ENCODE peak calls at places on chromosomes 11 and 22, in ten cellular contexts. J, W, U, D, P, K, X, L, G and A are unnamed samples.

GRCh38 chr11:122259149-122259821 is 143.3 kb upstream of the BLID start:
- DNase-seq in J (no peak), W (no peak), U (no peak), D (no peak), P (no peak), K (no peak), X (no peak), L (no peak), G (no peak), A (no peak)

GRCh38 chr11:130124096-130124495 is 35.5 kb upstream of the ST14 start:
- DNase-seq in J (peak; percentile 70), W (peak; percentile 90), U (peak; percentile 87), D (peak; percentile 89), P (peak; percentile 44), K (peak; percentile 84), X (peak; percentile 95), L (peak; percentile 65), G (no peak), A (peak; percentile 80)

GRCh38 chr11:20584093-20584774 is 15.2 kb upstream of the SLC6A5 start:
- DNase-seq in J (peak; percentile 8), W (no peak), U (no peak), D (peak; percentile 68), P (no peak), K (no peak), X (peak; percentile 3), L (peak; percentile 76), G (no peak), A (peak; percentile 7)

GRCh38 chr11:12244156-12244555 is 133.2 kb upstream of the PARVA start:
- DNase-seq in J (no peak), W (no peak), U (no peak), D (no peak), P (no peak), K (no peak), X (no peak), L (no peak), G (no peak), A (no peak)

GRCh38 chr22:37931893-37932389 is 21.5 kb downstream of the C22orf23 start:
- DNase-seq in J (no peak), W (peak; percentile 72), U (no peak), D (no peak), P (no peak), K (no peak), X (no peak), L (no peak), G (no peak), A (no peak)

GRCh38 chr11:130175898-130176297 is 16.3 kb downstream of the ST14 start:
- DNase-seq in J (no peak), W (no peak), U (no peak), D (no peak), P (no peak), K (no peak), X (no peak), L (no peak), G (no peak), A (no peak)

GRCh38 chr11:65132238-65132987 is 1.9 kb downstream of the SYVN1 start:
- DNase-seq in J (no peak), W (no peak), U (no peak), D (no peak), P (no peak), K (no peak), X (no peak), L (no peak), G (no peak), A (no peak)

GRCh38 chr11:68373810-68374501 is 61.6 kb downstream of the LRP5 start:
- DNase-seq in J (no peak), W (no peak), U (peak; percentile 83), D (no peak), P (peak; percentile 61), K (no peak), X (peak; percentile 50), L (no peak), G (no peak), A (no peak)

GRCh38 chr11:43737194-43737575 is 56.6 kb downstream of the HSD17B12 start:
- DNase-seq in J (no peak), W (no peak), U (no peak), D (no peak), P (no peak), K (no peak), X (peak; percentile 29), L (no peak), G (no peak), A (no peak)
- H3K4me3 ChIP-seq in J (no peak overlapping the region), W (no peak overlapping the region), U (no peak overlapping the region), D (no peak overlapping the region), P (no peak overlapping the region), K (no peak overlapping the region), X (peak overlapping the region; percentile 45), L (no peak overlapping the region), G (no peak overlapping the region), A (no peak overlapping the region)

DNA sequence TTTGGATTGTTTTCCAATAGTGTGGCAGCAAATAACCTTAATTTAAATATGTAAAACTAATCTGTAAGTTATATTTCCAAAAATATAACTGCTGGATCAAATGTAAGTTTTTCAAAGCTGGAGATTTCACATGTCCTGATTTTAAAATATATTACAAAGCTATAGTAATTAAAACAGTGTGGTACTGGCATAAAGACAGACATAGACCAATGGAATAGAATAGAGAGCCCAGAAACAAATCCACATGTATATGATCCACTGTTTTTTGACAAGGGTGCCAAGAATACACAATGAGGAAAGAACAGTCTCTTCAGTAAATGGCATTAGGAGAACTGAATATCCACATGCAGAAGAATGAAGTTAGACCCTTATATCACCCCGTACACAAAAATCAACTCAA is 4.0 kb downstream of the OR4X2 start:
- DNase-seq in J (no peak), W (no peak), U (no peak), D (no peak), P (no peak), K (no peak), X (no peak), L (no peak), G (no peak), A (no peak)
- H3K9me3 ChIP-seq in J (peaks cover 18% of the 10 kb centered on the region), W (peaks cover 5% of the 10 kb centered on the region), U (no peaks in the 10 kb centered on the region), D (peaks cover 5% of the 10 kb centered on the region), P (peaks cover 11% of the 10 kb centered on the region), K (no peaks in the 10 kb centered on the region), X (no peaks in the 10 kb centered on the region), L (peaks cover 7% of the 10 kb centered on the region), G (peaks cover 12% of the 10 kb centered on the region), A (peaks cover 5% of the 10 kb centered on the region)

GRCh38 chr11:92981508-92982043 is 12.1 kb downstream of the MTNR1B start:
- DNase-seq in J (no peak), W (no peak), U (no peak), D (no peak), P (no peak), K (no peak), X (no peak), L (no peak), G (no peak), A (no peak)
- H3K4me3 ChIP-seq in J (no peak overlapping the region), W (no peak overlapping the region), U (no peak overlapping the region), D (no peak overlapping the region), P (no peak overlapping the region), K (no peak overlapping the region), X (no peak overlapping the region), L (no peak overlapping the region), G (no peak overlapping the region), A (no peak overlapping the region)

DNA sequence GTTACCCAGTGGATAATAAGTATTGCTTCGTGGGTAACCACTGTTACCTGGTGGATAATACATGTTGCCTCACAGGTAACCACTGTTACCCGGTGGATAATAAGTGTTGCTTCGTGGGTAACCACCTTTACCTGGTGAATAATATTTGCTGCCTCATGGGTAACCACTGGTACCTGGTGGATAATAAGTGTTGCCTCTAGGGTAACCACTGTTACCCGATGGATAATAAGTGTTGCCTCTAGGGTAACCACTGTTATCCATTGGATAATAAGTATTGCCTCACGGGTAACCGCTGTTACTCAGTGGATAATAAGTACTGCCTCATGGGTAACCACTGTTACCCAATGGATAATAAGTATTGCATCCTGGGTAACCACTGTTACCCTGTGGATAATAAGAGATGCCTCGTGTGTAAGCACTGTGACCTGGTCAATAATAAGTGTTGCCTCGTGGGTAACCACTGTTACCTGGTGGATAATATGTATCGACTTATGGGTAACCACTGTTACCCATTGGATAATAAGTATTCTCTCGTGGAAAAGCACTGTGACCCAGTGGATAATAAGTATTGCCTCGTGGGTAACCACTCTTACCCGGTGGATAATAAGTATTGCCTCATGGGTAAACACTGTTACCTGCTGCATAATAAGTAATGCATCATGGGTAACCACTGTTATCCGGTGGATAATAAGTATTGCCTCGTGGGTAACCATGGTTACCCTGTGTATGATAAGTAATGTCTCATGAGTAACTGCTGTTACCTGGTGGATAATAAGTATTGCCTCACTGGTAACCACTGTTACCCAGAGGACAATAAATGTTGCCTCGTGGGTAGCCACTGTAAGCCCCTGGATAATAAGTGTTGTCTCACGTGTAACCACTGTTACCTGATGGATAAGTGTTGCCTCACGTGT is 20.1 kb upstream of the NXPE4 start:
- DNase-seq in J (no peak), W (no peak), U (no peak), D (no peak), P (no peak), K (no peak), X (no peak), L (no peak), G (no peak), A (no peak)
- H3K9me3 ChIP-seq in J (no peaks in the 10 kb centered on the region), W (peaks cover 2% of the 10 kb centered on the region), U (no peaks in the 10 kb centered on the region), D (peaks cover 15% of the 10 kb centered on the region), P (peaks cover 8% of the 10 kb centered on the region), K (no peaks in the 10 kb centered on the region), X (no peaks in the 10 kb centered on the region), L (peaks cover 9% of the 10 kb centered on the region), G (no peaks in the 10 kb centered on the region), A (no peaks in the 10 kb centered on the region)

GRCh38 chr22:35539910-35540599 is 576 bp upstream of the RASD2 start:
- DNase-seq in J (no peak), W (no peak), U (no peak), D (peak; percentile 42), P (peak; percentile 66), K (peak; percentile 58), X (peak; percentile 81), L (peak; percentile 63), G (no peak), A (peak; percentile 32)
- H3K4me3 ChIP-seq in J (peak overlapping the region; percentile 65), W (peak overlapping the region; percentile 25), U (peak overlapping the region; percentile 56), D (peak overlapping the region; percentile 59), P (peak overlapping the region; percentile 59), K (peak overlapping the region; percentile 90), X (peak overlapping the region; percentile 77), L (peak overlapping the region; percentile 69), G (peak overlapping the region; percentile 57), A (peak overlapping the region; percentile 41)

DNA sequence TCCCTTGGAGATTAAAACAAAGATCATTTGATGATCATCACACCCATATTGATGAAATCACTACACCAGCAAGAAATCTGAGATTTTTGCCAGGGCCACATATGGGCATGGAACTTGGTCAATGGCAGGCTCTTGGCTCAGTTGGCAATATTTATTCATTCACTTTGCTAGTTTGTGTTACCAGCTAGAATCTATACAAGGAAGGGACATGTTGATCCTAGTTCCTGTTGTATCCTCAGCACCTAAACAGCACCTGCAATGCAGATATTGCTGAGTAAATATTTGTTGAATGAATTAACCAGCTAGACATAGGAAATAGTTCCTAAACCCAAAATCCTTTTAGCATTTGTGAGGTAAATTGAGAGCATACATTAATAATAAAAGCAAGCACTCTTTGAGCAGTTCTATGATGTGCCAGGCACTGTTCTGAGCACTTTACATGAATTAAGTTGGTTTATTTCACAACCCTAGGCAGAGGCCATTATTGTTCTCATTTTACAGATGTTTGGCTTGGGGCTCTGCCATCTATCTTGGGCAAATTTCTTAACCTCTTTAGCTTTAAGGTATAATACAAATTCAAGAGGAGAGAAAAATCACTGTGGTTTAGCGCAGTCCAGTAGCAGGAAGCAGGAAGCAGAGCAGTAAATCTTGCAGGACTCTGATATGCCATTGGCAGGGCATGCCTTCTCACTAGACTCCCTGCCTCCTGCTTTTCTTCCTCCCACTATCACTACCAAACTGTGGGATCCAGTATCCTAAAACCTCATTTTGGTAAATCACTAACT is 1.6 kb downstream of the TRIM68 start:
- DNase-seq in J (no peak), W (no peak), U (no peak), D (no peak), P (no peak), K (no peak), X (peak; percentile 36), L (no peak), G (no peak), A (no peak)
- H3K9me3 ChIP-seq in J (no peaks in the 10 kb centered on the region), W (no peaks in the 10 kb centered on the region), U (no peaks in the 10 kb centered on the region), D (no peaks in the 10 kb centered on the region), P (no peaks in the 10 kb centered on the region), K (no peaks in the 10 kb centered on the region), X (no peaks in the 10 kb centered on the region), L (no peaks in the 10 kb centered on the region), G (no peaks in the 10 kb centered on the region), A (no peaks in the 10 kb centered on the region)